ENCODE peak calls at places on chromosomes 13 and 19, in nine cellular contexts. One of them, this sample, is unnamed.

GRCh38 chr19:5983367-5983955 is 5.5 kb upstream of the RANBP3 start:
- DNase-seq in cardiac fibroblast: no peak
- DNase-seq in CD8-positive, alpha-beta T cell: no peak
- DNase-seq in foreskin fibroblast: peak; percentile 68
- DNase-seq in heart left ventricle: no peak
- DNase-seq in BJ: no peak
- DNase-seq in gastrocnemius medialis: no peak
- DNase-seq in PC-9: no peak
- DNase-seq in AG04450: no peak
- DNase-seq in this sample: no peak

GRCh38 chr19:7602240-7602934 is 6.7 kb downstream of the CAMSAP3 start:
- DNase-seq in AG04450: no peak
- DNase-seq in cardiac fibroblast: no peak
- DNase-seq in heart left ventricle: no peak
- DNase-seq in foreskin fibroblast: no peak
- DNase-seq in gastrocnemius medialis: no peak
- DNase-seq in CD8-positive, alpha-beta T cell: no peak
- DNase-seq in BJ: no peak
- DNase-seq in PC-9: no peak
- DNase-seq in this sample: no peak

GRCh38 chr13:59000770-59001169 is 1163.0 kb downstream of the DIAPH3 start:
- DNase-seq in AG04450: no peak
- DNase-seq in CD8-positive, alpha-beta T cell: no peak
- DNase-seq in foreskin fibroblast: no peak
- DNase-seq in cardiac fibroblast: no peak
- DNase-seq in PC-9: no peak
- DNase-seq in gastrocnemius medialis: no peak
- DNase-seq in BJ: no peak
- DNase-seq in heart left ventricle: no peak
- DNase-seq in this sample: no peak

GRCh38 chr19:31616031-31616430 is 266.8 kb upstream of the TSHZ3 start:
- DNase-seq in cardiac fibroblast: no peak
- DNase-seq in PC-9: no peak
- DNase-seq in heart left ventricle: no peak
- DNase-seq in gastrocnemius medialis: no peak
- DNase-seq in AG04450: no peak
- DNase-seq in CD8-positive, alpha-beta T cell: no peak
- DNase-seq in foreskin fibroblast: no peak
- DNase-seq in BJ: no peak
- DNase-seq in this sample: no peak

GRCh38 chr13:91184244-91184926 is 163.1 kb upstream of the MIR17HG start:
- DNase-seq in CD8-positive, alpha-beta T cell: no peak
- DNase-seq in foreskin fibroblast: no peak
- DNase-seq in AG04450: no peak
- DNase-seq in BJ: no peak
- DNase-seq in PC-9: no peak
- DNase-seq in cardiac fibroblast: no peak
- DNase-seq in heart left ventricle: no peak
- DNase-seq in gastrocnemius medialis: no peak
- DNase-seq in this sample: no peak

GRCh38 chr19:703651-704446 is 4.9 kb upstream of the PALM start:
- DNase-seq in PC-9: peak; percentile 62
- DNase-seq in cardiac fibroblast: peak; percentile 51
- DNase-seq in AG04450: no peak
- DNase-seq in BJ: no peak
- DNase-seq in foreskin fibroblast: peak; percentile 53
- DNase-seq in heart left ventricle: peak; percentile 93
- DNase-seq in gastrocnemius medialis: peak; percentile 32
- DNase-seq in CD8-positive, alpha-beta T cell: peak; percentile 53
- DNase-seq in this sample: no peak

GRCh38 chr13:22092791-22093545 is 422.1 kb downstream of the FGF9 start:
- DNase-seq in foreskin fibroblast: no peak
- DNase-seq in BJ: peak; percentile 46
- DNase-seq in CD8-positive, alpha-beta T cell: no peak
- DNase-seq in AG04450: no peak
- DNase-seq in heart left ventricle: no peak
- DNase-seq in PC-9: no peak
- DNase-seq in gastrocnemius medialis: no peak
- DNase-seq in cardiac fibroblast: no peak
- DNase-seq in this sample: no peak

GRCh38 chr19:7973883-7974282 is 30.4 kb upstream of the TIMM44 start:
- DNase-seq in PC-9: no peak
- DNase-seq in CD8-positive, alpha-beta T cell: no peak
- DNase-seq in BJ: no peak
- DNase-seq in AG04450: no peak
- DNase-seq in heart left ventricle: peak; percentile 86
- DNase-seq in cardiac fibroblast: no peak
- DNase-seq in gastrocnemius medialis: peak; percentile 68
- DNase-seq in foreskin fibroblast: no peak
- DNase-seq in this sample: no peak

GRCh38 chr19:10007366-10007765 is 2.9 kb downstream of the COL5A3 start:
- DNase-seq in gastrocnemius medialis: no peak
- DNase-seq in foreskin fibroblast: no peak
- DNase-seq in PC-9: no peak
- DNase-seq in cardiac fibroblast: no peak
- DNase-seq in AG04450: no peak
- DNase-seq in BJ: no peak
- DNase-seq in CD8-positive, alpha-beta T cell: no peak
- DNase-seq in heart left ventricle: peak; percentile 76
- DNase-seq in this sample: no peak

GRCh38 chr13:113597386-113598080 is 13.0 kb downstream of the TFDP1 start:
- DNase-seq in BJ: no peak
- DNase-seq in CD8-positive, alpha-beta T cell: no peak
- DNase-seq in gastrocnemius medialis: no peak
- DNase-seq in heart left ventricle: peak; percentile 37
- DNase-seq in foreskin fibroblast: no peak
- DNase-seq in AG04450: no peak
- DNase-seq in cardiac fibroblast: no peak
- DNase-seq in PC-9: no peak
- DNase-seq in this sample: no peak

DNA sequence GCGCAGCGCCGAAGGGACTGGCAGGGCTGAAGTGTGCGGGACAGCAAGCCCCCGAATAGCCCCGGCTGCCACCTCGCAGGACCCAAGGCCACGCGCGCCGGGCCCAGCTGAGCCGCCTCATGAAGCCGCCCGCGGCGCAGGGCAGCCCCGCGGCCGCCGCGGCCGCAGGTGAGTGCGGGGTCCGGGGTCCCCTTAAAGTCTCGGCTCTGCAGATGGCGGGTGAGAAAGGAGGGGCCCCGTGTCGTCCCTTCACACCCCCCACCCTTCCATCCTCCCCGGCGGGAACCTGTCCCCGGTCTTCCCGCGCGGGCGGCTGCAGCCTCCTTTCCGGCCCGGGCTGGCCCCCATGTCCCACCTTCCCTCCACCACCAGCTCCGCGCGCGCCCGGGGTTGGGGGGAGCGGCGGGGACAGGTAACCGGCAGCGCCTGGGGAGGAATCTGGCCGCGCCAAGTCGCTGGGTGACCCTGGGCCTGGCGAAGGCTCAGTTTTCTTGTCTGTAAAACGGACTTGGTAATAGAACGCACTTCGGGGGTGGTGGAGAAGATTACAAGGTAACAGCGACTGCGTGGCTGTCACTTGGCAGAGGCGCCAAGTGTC is 338 bp downstream of the RGCC start:
- DNase-seq in PC-9: no peak
- DNase-seq in foreskin fibroblast: no peak
- DNase-seq in heart left ventricle: peak; percentile 65
- DNase-seq in BJ: no peak
- DNase-seq in gastrocnemius medialis: no peak
- DNase-seq in AG04450: no peak
- DNase-seq in cardiac fibroblast: no peak
- DNase-seq in CD8-positive, alpha-beta T cell: peak; percentile 71
- DNase-seq in this sample: no peak
- H3K4me3 ChIP-seq in PC-9: peak overlapping the region; percentile 62
- H3K4me3 ChIP-seq in foreskin fibroblast: peak overlapping the region; percentile 64
- H3K4me3 ChIP-seq in heart left ventricle: peak overlapping the region; percentile 69
- H3K4me3 ChIP-seq in BJ: peak overlapping the region; percentile 57
- H3K4me3 ChIP-seq in gastrocnemius medialis: peak overlapping the region; percentile 66
- H3K4me3 ChIP-seq in AG04450: peak overlapping the region; percentile 84
- H3K4me3 ChIP-seq in cardiac fibroblast: peak overlapping the region; percentile 72
- H3K4me3 ChIP-seq in CD8-positive, alpha-beta T cell: peak overlapping the region; percentile 66
- H3K4me3 ChIP-seq in this sample: peak overlapping the region; percentile 56

GRCh38 chr19:41013359-41013758 is 22.3 kb downstream of the CYP2B6 start:
- DNase-seq in AG04450: no peak
- DNase-seq in heart left ventricle: no peak
- DNase-seq in BJ: no peak
- DNase-seq in foreskin fibroblast: no peak
- DNase-seq in CD8-positive, alpha-beta T cell: no peak
- DNase-seq in PC-9: no peak
- DNase-seq in cardiac fibroblast: no peak
- DNase-seq in gastrocnemius medialis: no peak
- DNase-seq in this sample: no peak

GRCh38 chr19:41019346-41019745 is 28.3 kb downstream of the CYP2B6 start:
- DNase-seq in BJ: no peak
- DNase-seq in CD8-positive, alpha-beta T cell: no peak
- DNase-seq in AG04450: no peak
- DNase-seq in gastrocnemius medialis: no peak
- DNase-seq in cardiac fibroblast: no peak
- DNase-seq in foreskin fibroblast: no peak
- DNase-seq in PC-9: no peak
- DNase-seq in heart left ventricle: no peak
- DNase-seq in this sample: no peak

GRCh38 chr19:41018736-41019290 is 27.7 kb downstream of the CYP2B6 start:
- DNase-seq in gastrocnemius medialis: no peak
- DNase-seq in BJ: no peak
- DNase-seq in cardiac fibroblast: no peak
- DNase-seq in heart left ventricle: no peak
- DNase-seq in CD8-positive, alpha-beta T cell: no peak
- DNase-seq in foreskin fibroblast: no peak
- DNase-seq in PC-9: no peak
- DNase-seq in AG04450: no peak
- DNase-seq in this sample: no peak

GRCh38 chr19:41014643-41015042 is 23.6 kb downstream of the CYP2B6 start:
- DNase-seq in BJ: no peak
- DNase-seq in CD8-positive, alpha-beta T cell: no peak
- DNase-seq in gastrocnemius medialis: no peak
- DNase-seq in foreskin fibroblast: no peak
- DNase-seq in cardiac fibroblast: no peak
- DNase-seq in AG04450: no peak
- DNase-seq in PC-9: no peak
- DNase-seq in heart left ventricle: no peak
- DNase-seq in this sample: no peak

DNA sequence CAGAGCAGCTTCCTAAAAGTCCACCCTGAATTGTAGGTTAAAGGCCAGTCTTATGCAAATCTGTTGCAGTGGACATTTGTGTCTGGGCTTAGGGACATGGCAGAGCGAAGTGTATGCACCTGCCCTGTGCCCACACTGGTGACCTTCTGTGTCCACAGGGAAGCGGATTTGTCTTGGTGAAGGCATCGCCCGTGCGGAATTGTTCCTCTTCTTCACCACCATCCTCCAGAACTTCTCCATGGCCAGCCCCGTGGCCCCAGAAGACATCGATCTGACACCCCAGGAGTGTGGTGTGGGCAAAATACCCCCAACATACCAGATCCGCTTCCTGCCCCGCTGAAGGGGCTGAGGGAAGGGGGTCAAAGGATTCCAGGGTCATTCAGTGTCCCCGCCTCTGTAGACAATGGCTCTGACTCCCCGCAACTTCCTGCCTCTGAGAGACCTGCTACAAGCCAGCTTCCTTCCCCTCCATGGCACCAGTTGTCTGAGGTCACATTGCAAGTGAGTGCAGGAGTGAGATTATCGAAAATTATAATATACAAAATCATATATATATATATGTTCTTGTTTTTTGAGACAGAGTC is 25.5 kb downstream of the CYP2B6 start:
- DNase-seq in heart left ventricle: no peak
- DNase-seq in AG04450: no peak
- DNase-seq in foreskin fibroblast: no peak
- DNase-seq in PC-9: no peak
- DNase-seq in cardiac fibroblast: no peak
- DNase-seq in gastrocnemius medialis: no peak
- DNase-seq in BJ: no peak
- DNase-seq in CD8-positive, alpha-beta T cell: no peak
- DNase-seq in this sample: no peak
- TF ChIP-seq CTCF in heart left ventricle: no peak
- TF ChIP-seq CTCF in AG04450: no peak
- TF ChIP-seq CTCF in foreskin fibroblast: no peak
- TF ChIP-seq CTCF in PC-9: no peak
- TF ChIP-seq CTCF in cardiac fibroblast: no peak
- TF ChIP-seq CTCF in gastrocnemius medialis: no peak
- TF ChIP-seq CTCF in BJ: no peak
- TF ChIP-seq CTCF in CD8-positive, alpha-beta T cell: no peak
- TF ChIP-seq CTCF in this sample: no peak

DNA sequence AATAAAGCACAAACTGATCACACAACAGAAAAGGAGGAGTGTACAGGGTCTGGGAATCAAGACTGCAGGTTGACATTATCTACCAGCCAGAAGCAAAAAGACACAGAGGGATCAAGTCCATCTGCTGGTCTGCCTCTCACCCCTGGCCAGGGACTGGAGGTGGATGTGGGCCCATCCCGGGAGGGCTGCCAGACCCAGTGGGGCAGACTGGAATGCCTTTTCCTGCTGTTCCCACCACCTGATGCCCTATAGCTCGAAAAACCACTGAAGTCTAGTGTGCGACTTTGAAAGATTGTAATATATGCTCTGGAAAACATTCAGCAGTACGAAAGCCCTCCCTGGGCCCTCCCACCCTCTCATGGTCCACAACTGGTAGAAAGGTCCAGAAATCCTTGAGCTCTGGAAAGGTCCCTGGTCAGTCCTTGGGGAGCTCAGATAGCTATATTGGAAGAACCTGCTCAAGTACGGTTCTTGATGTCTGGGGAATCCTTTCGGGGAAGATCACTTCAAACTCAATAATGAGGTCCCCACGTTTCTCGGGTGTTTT is 2.6 kb downstream of the DNAJB1 start:
- DNase-seq in foreskin fibroblast: no peak
- DNase-seq in AG04450: no peak
- DNase-seq in BJ: no peak
- DNase-seq in gastrocnemius medialis: no peak
- DNase-seq in heart left ventricle: no peak
- DNase-seq in PC-9: no peak
- DNase-seq in cardiac fibroblast: no peak
- DNase-seq in CD8-positive, alpha-beta T cell: no peak
- DNase-seq in this sample: no peak
- H3K4me3 ChIP-seq in foreskin fibroblast: peak overlapping the region; percentile 75
- H3K4me3 ChIP-seq in AG04450: peak overlapping the region; percentile 94
- H3K4me3 ChIP-seq in BJ: no peak overlapping the region
- H3K4me3 ChIP-seq in gastrocnemius medialis: no peak overlapping the region
- H3K4me3 ChIP-seq in heart left ventricle: peak overlapping the region; percentile 83
- H3K4me3 ChIP-seq in PC-9: peak overlapping the region; percentile 99
- H3K4me3 ChIP-seq in cardiac fibroblast: peak overlapping the region; percentile 95
- H3K4me3 ChIP-seq in CD8-positive, alpha-beta T cell: peak overlapping the region; percentile 80
- H3K4me3 ChIP-seq in this sample: no peak overlapping the region

DNA sequence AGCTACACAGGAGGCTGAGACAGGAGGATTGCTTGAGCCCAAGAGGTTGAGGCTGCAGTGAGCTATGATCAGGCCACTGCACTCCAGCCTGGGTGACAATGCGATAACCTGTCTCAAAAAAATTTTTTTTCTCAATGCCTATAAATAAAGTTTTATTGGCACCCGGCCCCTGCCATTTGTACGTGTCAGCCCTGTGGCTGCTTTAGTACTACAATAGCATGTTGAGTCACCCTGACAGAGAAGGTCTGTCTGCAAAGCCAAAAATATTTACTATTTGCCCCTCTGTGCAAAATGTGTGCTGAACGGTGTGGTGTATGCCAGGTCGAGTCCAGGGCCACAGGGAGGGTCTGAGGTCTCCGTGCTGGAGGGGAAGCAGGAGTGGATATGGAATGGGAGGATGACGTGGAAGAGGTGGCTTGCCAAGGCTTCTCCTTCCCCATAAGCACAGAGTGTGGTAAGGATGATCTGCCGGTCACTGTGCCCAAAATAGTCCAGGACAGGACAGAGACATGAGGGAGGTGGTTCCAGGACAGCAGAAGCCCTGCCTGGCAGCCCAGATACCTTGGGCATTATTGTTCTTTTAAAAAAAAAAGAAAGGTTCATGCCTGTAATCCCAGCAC is 10.0 kb downstream of the NMRK2 start:
- DNase-seq in BJ: no peak
- DNase-seq in foreskin fibroblast: no peak
- DNase-seq in PC-9: no peak
- DNase-seq in AG04450: no peak
- DNase-seq in cardiac fibroblast: peak; percentile 24
- DNase-seq in CD8-positive, alpha-beta T cell: no peak
- DNase-seq in heart left ventricle: no peak
- DNase-seq in gastrocnemius medialis: peak; percentile 87
- DNase-seq in this sample: no peak
- TF ChIP-seq CTCF in BJ: no peak
- TF ChIP-seq CTCF in foreskin fibroblast: no peak
- TF ChIP-seq CTCF in PC-9: no peak
- TF ChIP-seq CTCF in AG04450: no peak
- TF ChIP-seq CTCF in cardiac fibroblast: no peak
- TF ChIP-seq CTCF in CD8-positive, alpha-beta T cell: no peak
- TF ChIP-seq CTCF in heart left ventricle: no peak
- TF ChIP-seq CTCF in gastrocnemius medialis: peak; percentile 12
- TF ChIP-seq CTCF in this sample: no peak